ENCODE peak calls at places on chromosomes 16 and 17, in five cellular contexts. R, I, F, U and W are unnamed samples.

GRCh38 chr17:78641666-78642065 is 64.5 kb upstream of the DNAH17 start:
- DNase-seq in R (no peak), I (no peak), F (no peak), U (no peak), W (no peak)

GRCh38 chr17:76556759-76557367 is 17.0 kb downstream of the PRCD start:
- DNase-seq in R (peak; percentile 25), I (no peak), F (peak; percentile 51), U (no peak), W (no peak)

GRCh38 chr17:3798273-3799180 is 2.5 kb downstream of the ITGAE start:
- DNase-seq in R (no peak), I (no peak), F (no peak), U (no peak), W (no peak)

GRCh38 chr17:45946841-45947256 is 52.2 kb upstream of the STH start:
- DNase-seq in R (no peak), I (no peak), F (no peak), U (no peak), W (no peak)

GRCh38 chr16:66170989-66171388 is 195.5 kb upstream of the CDH5 start:
- DNase-seq in R (no peak), I (no peak), F (no peak), U (no peak), W (peak; percentile 73)

GRCh38 chr16:66537236-66537635 is 12.7 kb downstream of the TK2 start:
- DNase-seq in R (no peak), I (no peak), F (no peak), U (no peak), W (no peak)

GRCh38 chr17:6457688-6458190 is 13.5 kb downstream of the PIMREG start:
- DNase-seq in R (no peak), I (no peak), F (no peak), U (no peak), W (no peak)

GRCh38 chr16:11395008-11395948 is 50.0 kb downstream of the RMI2 start:
- DNase-seq in R (no peak), I (no peak), F (no peak), U (no peak), W (no peak)

GRCh38 chr17:61158372-61158771 is 241.3 kb upstream of the TBX2 start:
- DNase-seq in R (no peak), I (no peak), F (no peak), U (no peak), W (no peak)

GRCh38 chr17:48597775-48598631 is 4.4 kb upstream of the HOXB5 start:
- DNase-seq in R (peak; percentile 50), I (no peak), F (peak; percentile 47), U (no peak), W (no peak)

GRCh38 chr16:87202346-87202745 is 114.8 kb downstream of the C16orf95 start:
- DNase-seq in R (no peak), I (no peak), F (no peak), U (no peak), W (no peak)

GRCh38 chr16:49158029-49158642 is 123.5 kb downstream of the CBLN1 start:
- DNase-seq in R (peak; percentile 91), I (no peak), F (no peak), U (peak; percentile 56), W (no peak)

GRCh38 chr17:27748360-27748825 is 51.9 kb downstream of the NOS2 start:
- DNase-seq in R (no peak), I (no peak), F (no peak), U (no peak), W (peak; percentile 51)

GRCh38 chr16:75266738-75267630 is 15.6 kb upstream of the BCAR1 start:
- DNase-seq in R (no peak), I (peak; percentile 16), F (no peak), U (no peak), W (no peak)

GRCh38 chr16:53817812-53818211 is 113.9 kb downstream of the FTO start:
- DNase-seq in R (no peak), I (no peak), F (no peak), U (no peak), W (no peak)

GRCh38 chr17:70242781-70243437 is 73.6 kb downstream of the KCNJ2 start:
- DNase-seq in R (no peak), I (no peak), F (no peak), U (no peak), W (no peak)

GRCh38 chr17:73386561-73386960 is 74.8 kb upstream of the CDC42EP4 start:
- DNase-seq in R (no peak), I (no peak), F (no peak), U (no peak), W (no peak)

GRCh38 chr17:78944956-78945355 is 19.8 kb upstream of the TIMP2 start:
- DNase-seq in R (no peak), I (no peak), F (no peak), U (no peak), W (no peak)

GRCh38 chr17:1773755-1774181 is 11.9 kb downstream of the SERPINF1 start:
- DNase-seq in R (no peak), I (no peak), F (no peak), U (no peak), W (no peak)

GRCh38 chr17:36864827-36865320 is 72.4 kb upstream of the LHX1 start:
- DNase-seq in R (no peak), I (no peak), F (no peak), U (no peak), W (no peak)

GRCh38 chr17:4895676-4896331 is 3.5 kb upstream of the C17orf107 start:
- DNase-seq in R (peak; percentile 36), I (no peak), F (no peak), U (no peak), W (no peak)

GRCh38 chr16:24838554-24839266 is 7.1 kb upstream of the SLC5A11 start:
- DNase-seq in R (no peak), I (no peak), F (no peak), U (no peak), W (no peak)

GRCh38 chr16:48536600-48537200 is 73.3 kb downstream of the N4BP1 start:
- DNase-seq in R (no peak), I (no peak), F (no peak), U (no peak), W (peak; percentile 79)

GRCh38 chr16:85123891-85124635 is 11.8 kb upstream of the CIBAR2 start:
- DNase-seq in R (peak; percentile 40), I (peak; percentile 72), F (peak; percentile 49), U (no peak), W (no peak)

GRCh38 chr16:79267781-79268180 is 332.8 kb downstream of the MAF start:
- DNase-seq in R (no peak), I (no peak), F (no peak), U (no peak), W (no peak)

GRCh38 chr17:79045830-79046500 is 22.0 kb downstream of the C1QTNF1 start:
- DNase-seq in R (peak; percentile 82), I (peak; percentile 80), F (peak; percentile 73), U (peak; percentile 68), W (peak; percentile 92)

GRCh38 chr17:68035131-68035522 is 408 bp upstream of the KPNA2 start:
- DNase-seq in R (peak; percentile 98), I (peak; percentile 94), F (peak; percentile 93), U (peak; percentile 73), W (peak; percentile 97)

GRCh38 chr16:64621616-64622015 is 500.2 kb downstream of the CDH11 start:
- DNase-seq in R (no peak), I (no peak), F (no peak), U (no peak), W (no peak)

GRCh38 chr16:49260253-49260652 is 21.4 kb downstream of the CBLN1 start:
- DNase-seq in R (no peak), I (no peak), F (no peak), U (no peak), W (no peak)

GRCh38 chr17:27860971-27861669 is 32.0 kb downstream of the LYRM9 start:
- DNase-seq in R (peak; percentile 11), I (no peak), F (no peak), U (no peak), W (no peak)

GRCh38 chr17:44733753-44734152 is 25.0 kb upstream of the ADAM11 start:
- DNase-seq in R (peak; percentile 56), I (no peak), F (no peak), U (no peak), W (no peak)
- TF ChIP-seq CTCF in R (peak; percentile 52), I (peak; percentile 24), F (no peak), U (peak; percentile 48), W (peak; percentile 43)

GRCh38 chr17:9676084-9676483 is 30.8 kb downstream of the USP43 start:
- DNase-seq in R (no peak), I (no peak), F (no peak), U (no peak), W (no peak)
- TF ChIP-seq CTCF in R (peak; percentile 38), I (peak; percentile 18), F (no peak), U (peak; percentile 44), W (peak; percentile 60)

GRCh38 chr17:43368740-43369506 is 29.9 kb upstream of the ARL4D start:
- DNase-seq in R (peak; percentile 83), I (peak; percentile 84), F (peak; percentile 80), U (peak; percentile 51), W (no peak)
- TF ChIP-seq CTCF in R (no peak), I (no peak), F (no peak), U (no peak), W (no peak)

DNA sequence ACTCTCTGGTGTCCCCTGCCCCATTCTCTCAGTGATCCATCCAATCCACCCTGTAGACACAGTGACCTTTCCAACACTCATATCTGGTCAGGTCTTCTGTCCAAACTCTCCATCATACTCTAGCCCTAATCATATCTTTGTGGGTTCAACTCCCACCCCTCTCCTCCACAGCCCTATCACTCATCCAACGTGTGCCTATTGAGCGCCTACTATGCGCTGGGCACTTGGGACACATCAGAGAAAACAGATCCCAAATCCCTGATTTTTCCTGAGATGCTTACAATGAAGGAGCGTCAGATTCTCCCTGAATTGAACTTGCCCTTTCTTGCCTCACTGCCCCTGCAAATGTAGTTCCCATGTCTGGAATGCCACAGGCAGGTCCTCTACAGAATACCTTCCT is 1.8 kb downstream of the DCTPP1 start:
- DNase-seq in R (no peak), I (no peak), F (no peak), U (no peak), W (no peak)
- TF ChIP-seq CTCF in R (no peak), I (no peak), F (no peak), U (no peak), W (no peak)

GRCh38 chr16:89290887-89291286 is 73.4 kb downstream of the ZNF778 start:
- DNase-seq in R (peak; percentile 82), I (no peak), F (no peak), U (no peak), W (no peak)

GRCh38 chr16:89290472-89290871 is 73.0 kb downstream of the ZNF778 start:
- DNase-seq in R (no peak), I (no peak), F (no peak), U (no peak), W (no peak)

GRCh38 chr16:89288577-89288844 is 71.0 kb downstream of the ZNF778 start:
- DNase-seq in R (no peak), I (no peak), F (no peak), U (no peak), W (no peak)

GRCh38 chr16:89288966-89289365 is 71.5 kb downstream of the ZNF778 start:
- DNase-seq in R (no peak), I (no peak), F (no peak), U (no peak), W (no peak)

GRCh38 chr16:89289428-89290395 is 72.2 kb downstream of the ZNF778 start:
- DNase-seq in R (peak; percentile 86), I (peak; percentile 77), F (peak; percentile 84), U (peak; percentile 71), W (peak; percentile 92)
- TF ChIP-seq CTCF in R (peak; percentile 86), I (peak; percentile 83), F (peak; percentile 41), U (peak; percentile 80), W (peak; percentile 87)